ENCODE peak calls at places on chromosomes 2 and 18, in five cellular contexts. M is endodermal cell, A is PC-9, I is coronary artery, H is endothelial cell. P is an unnamed sample.

GRCh38 chr2:62660087-62660486 is 45.4 kb upstream of the EHBP1 start:
- DNase-seq in M (no peak), A (no peak), I (no peak), H (no peak), P (peak; percentile 34)

GRCh38 chr2:205762883-205763282 is 80.6 kb downstream of the NRP2 start:
- DNase-seq in M (no peak), A (no peak), I (no peak), H (no peak), P (no peak)

GRCh38 chr2:143078106-143078505 is 51.1 kb upstream of the ARHGAP15 start:
- DNase-seq in M (no peak), A (no peak), I (no peak), H (no peak), P (no peak)

GRCh38 chr2:222753251-222753824 is 81.9 kb downstream of the MOGAT1 start:
- DNase-seq in M (no peak), A (no peak), I (no peak), H (no peak), P (no peak)

GRCh38 chr2:9984861-9985480 is 33.5 kb downstream of the GRHL1 start:
- DNase-seq in M (no peak), A (no peak), I (no peak), H (no peak), P (no peak)

GRCh38 chr2:11998626-11999378 is 252.4 kb downstream of the LPIN1 start:
- DNase-seq in M (no peak), A (no peak), I (no peak), H (no peak), P (no peak)

GRCh38 chr2:9961014-9961413 is 9.5 kb downstream of the GRHL1 start:
- DNase-seq in M (no peak), A (no peak), I (no peak), H (no peak), P (no peak)

GRCh38 chr2:209472386-209472832 is 48.6 kb downstream of the MAP2 start:
- DNase-seq in M (no peak), A (peak; percentile 6), I (no peak), H (no peak), P (no peak)

GRCh38 chr18:57915241-57915640 is 112.1 kb upstream of the ATP8B1 start:
- DNase-seq in M (no peak), A (no peak), I (no peak), H (no peak), P (no peak)

GRCh38 chr18:24378598-24378997 is 19.0 kb downstream of the OSBPL1A start:
- DNase-seq in M (peak; percentile 64), A (no peak), I (no peak), H (no peak), P (no peak)

GRCh38 chr18:2258954-2259353 is 312.4 kb downstream of the METTL4 start:
- DNase-seq in M (no peak), A (no peak), I (no peak), H (no peak), P (no peak)

GRCh38 chr18:53789376-53790247 is 434.9 kb downstream of the MBD2 start:
- DNase-seq in M (no peak), A (no peak), I (no peak), H (no peak), P (no peak)

GRCh38 chr18:59996370-59996966 is 96.7 kb downstream of the PMAIP1 start:
- DNase-seq in M (peak; percentile 72), A (peak; percentile 30), I (no peak), H (peak; percentile 52), P (no peak)

DNA sequence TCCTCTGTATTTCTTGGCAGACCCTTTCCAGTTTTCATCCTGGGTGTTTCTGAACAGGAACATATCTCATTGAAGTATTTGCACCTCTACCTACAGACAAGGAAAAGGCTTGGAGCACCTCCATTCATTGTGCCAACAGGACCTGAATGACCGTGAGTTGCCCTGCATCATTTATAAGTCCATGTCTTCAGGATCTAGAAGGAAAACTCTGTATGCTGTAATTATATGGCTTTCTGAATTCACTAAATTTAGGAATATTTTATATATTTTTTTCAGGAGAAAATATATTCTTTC is 402.3 kb upstream of the SLC14A2 start:
- DNase-seq in M (no peak), A (no peak), I (no peak), H (no peak), P (no peak)
- TF ChIP-seq CTCF in M (peak; percentile 1), A (peak; percentile 42), I (no peak), H (peak; percentile 46), P (no peak)

DNA sequence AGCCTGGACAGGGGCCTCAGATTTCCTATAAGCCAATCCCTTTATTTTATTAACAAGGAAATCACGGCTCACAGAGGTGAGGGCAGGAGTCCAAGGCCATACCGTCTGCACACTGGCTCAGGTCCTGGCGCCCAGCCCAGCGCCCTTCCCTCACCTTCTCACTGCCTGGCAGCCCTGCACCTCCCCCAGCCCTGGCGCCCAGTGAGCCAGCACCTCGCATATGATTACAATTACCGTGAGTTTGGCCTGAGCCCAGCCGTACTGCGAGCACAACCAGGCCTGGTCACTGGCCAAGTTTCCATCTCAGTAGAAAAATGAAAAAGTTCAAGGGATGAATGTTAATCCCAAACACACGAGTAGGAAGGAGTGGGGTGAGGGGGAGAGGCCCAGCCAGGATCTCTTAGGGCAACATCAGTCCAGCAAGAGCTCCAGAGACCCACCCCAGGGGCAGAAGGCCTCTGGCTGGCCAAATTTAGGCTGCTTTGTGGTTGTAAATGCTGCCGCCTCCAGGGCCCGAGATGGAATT is 68.4 kb downstream of the MCFD2 start:
- DNase-seq in M (no peak), A (peak; percentile 97), I (peak; percentile 93), H (no peak), P (no peak)
- TF ChIP-seq CTCF in M (no peak), A (no peak), I (no peak), H (no peak), P (no peak)

GRCh38 chr2:127643698-127644660 is 2.0 kb upstream of the GPR17 start:
- DNase-seq in M (no peak), A (no peak), I (no peak), H (no peak), P (no peak)
- TF ChIP-seq CTCF in M (peak; percentile 31), A (no peak), I (no peak), H (no peak), P (no peak)

GRCh38 chr2:176084629-176085119 is 912 bp upstream of the EVX2 start:
- DNase-seq in M (peak; percentile 50), A (no peak), I (peak; percentile 1), H (no peak), P (peak; percentile 11)

GRCh38 chr2:176087330-176088047 is 3.7 kb upstream of the EVX2 start:
- DNase-seq in M (peak; percentile 45), A (no peak), I (peak; percentile 41), H (no peak), P (no peak)

GRCh38 chr2:176085120-176085788 is 1.5 kb upstream of the EVX2 start:
- DNase-seq in M (peak; percentile 78), A (no peak), I (peak; percentile 47), H (peak; percentile 15), P (peak; percentile 18)

GRCh38 chr2:176088048-176088936 is 4.2 kb upstream of the HOXD13 start:
- DNase-seq in M (peak; percentile 92), A (peak; percentile 43), I (peak; percentile 81), H (peak; percentile 74), P (peak; percentile 76)

DNA sequence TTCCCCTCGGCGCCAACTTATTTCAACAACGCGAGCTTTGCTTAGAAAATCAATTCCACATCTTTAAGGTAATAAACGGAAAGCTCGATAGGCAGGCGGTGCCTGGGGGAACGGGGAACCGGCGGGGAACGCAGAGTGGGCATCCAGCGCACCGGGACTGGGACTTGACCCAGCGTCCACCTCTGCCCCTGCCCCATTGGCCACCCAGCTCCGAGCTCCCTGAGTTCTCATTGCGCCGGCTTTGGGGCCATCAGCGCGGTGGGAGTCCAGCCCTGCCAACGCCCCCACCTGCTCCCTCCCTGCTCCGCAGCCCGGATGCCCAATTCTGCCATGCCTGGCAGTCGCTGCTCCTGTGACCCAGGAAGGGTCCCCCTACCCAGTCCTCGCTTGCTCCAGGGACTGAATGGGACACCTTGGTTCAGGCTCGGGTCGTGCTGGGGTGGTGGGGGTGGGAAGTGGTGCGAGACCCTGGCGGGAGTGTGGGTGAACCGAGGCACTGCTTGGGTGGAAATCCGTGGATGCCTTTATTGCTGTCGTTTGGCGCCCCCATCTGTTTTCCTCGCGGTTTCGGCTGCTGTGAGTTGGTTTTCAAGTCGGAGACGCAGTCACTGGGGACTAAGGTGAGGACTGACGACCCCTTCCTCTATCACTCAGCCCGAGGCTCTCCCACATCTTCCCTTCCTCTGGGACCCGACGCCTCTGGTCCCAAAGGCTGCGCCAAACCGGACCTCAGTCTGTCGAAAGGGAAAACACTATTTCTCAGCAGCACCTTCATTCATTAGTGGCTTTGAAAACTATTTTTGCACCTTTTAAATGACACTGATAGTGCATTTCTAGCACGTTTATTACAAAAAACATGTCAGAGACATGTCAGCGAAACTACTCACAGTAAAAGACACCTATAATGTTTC is 2.4 kb upstream of the EVX2 start:
- DNase-seq in M (peak; percentile 88), A (peak; percentile 30), I (peak; percentile 67), H (peak; percentile 70), P (no peak)
- TF ChIP-seq CTCF in M (peak; percentile 78), A (peak; percentile 62), I (peak; percentile 20), H (no peak), P (peak; percentile 37)

DNA sequence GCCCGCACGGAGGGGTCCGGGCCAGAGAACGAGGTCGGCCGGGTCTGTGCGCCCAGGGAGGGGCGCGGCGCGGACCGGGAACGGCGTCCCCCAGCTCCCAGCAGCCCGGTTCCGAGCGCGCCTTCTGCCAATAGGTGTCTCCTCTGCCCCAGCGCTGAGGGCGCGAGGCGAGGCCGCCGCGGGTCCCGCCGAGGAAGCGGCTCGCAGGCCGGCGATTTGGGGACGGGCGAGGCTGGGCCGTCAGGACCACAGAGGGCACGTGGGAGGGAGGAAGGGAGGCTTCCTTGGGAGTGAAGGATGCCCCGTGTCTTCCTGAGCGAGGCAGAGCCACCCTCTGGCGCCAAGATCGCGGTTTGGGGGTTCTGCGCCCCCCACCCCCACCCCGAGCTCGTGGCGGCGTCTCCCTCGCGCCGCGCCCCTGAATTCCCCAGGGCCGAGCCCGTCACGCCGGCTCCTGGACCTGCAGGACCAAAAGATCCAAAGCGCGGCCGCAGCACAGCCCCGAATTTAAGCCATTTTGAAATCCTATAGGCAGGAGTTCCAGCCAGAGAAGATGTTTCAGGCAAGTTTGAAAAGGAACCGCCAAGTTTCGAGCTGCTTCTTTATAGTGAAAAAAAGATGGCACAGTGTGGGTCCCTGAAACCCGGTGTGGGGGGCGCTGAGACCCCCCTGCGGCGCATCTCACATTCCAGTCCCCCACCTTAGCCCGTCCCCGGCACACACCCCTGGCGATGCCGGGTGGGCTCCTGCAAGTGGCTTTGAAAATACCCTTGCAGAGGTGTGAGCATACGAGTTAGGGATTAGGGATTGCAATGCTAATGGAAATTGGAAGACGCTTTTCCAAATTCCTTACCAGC is 929 bp downstream of the NFATC1 start:
- DNase-seq in M (peak; percentile 81), A (no peak), I (no peak), H (peak; percentile 57), P (peak; percentile 75)
- TF ChIP-seq CTCF in M (no peak), A (no peak), I (no peak), H (no peak), P (peak; percentile 65)

GRCh38 chr2:166899676-166900075 is 11.4 kb downstream of the XIRP2 start:
- DNase-seq in M (no peak), A (no peak), I (no peak), H (no peak), P (no peak)

GRCh38 chr2:166895243-166895642 is 7.0 kb downstream of the XIRP2 start:
- DNase-seq in M (peak; percentile 51), A (no peak), I (no peak), H (no peak), P (no peak)

GRCh38 chr2:166897666-166898065 is 9.4 kb downstream of the XIRP2 start:
- DNase-seq in M (no peak), A (no peak), I (no peak), H (no peak), P (no peak)

GRCh38 chr2:166900700-166901099 is 12.4 kb downstream of the XIRP2 start:
- DNase-seq in M (peak; percentile 58), A (no peak), I (no peak), H (peak; percentile 9), P (no peak)
- TF ChIP-seq CTCF in M (peak; percentile 76), A (no peak), I (no peak), H (no peak), P (no peak)